ENCODE peak calls at places on chromosomes 4 and X, in five cellular contexts. One of them, this sample, is unnamed.

GRCh38 chr4:176259330-176260090 is 9.5 kb downstream of the ASB5 start:
- DNase-seq in upper lobe of right lung: no peak
- DNase-seq in mammary epithelial cell: peak
- DNase-seq in NCI-H2081: no peak
- DNase-seq in activated T-cell treated with anti-CD3 and anti-CD28 coated beads, Interleukin-2, amount 50 U/mL, for 4 hours: no peak
- DNase-seq in this sample: no peak

GRCh38 chr4:113645771-113646455 is 115.6 kb downstream of the CAMK2D start:
- DNase-seq in upper lobe of right lung: no peak
- DNase-seq in mammary epithelial cell: peak
- DNase-seq in NCI-H2081: peak
- DNase-seq in activated T-cell treated with anti-CD3 and anti-CD28 coated beads, Interleukin-2, amount 50 U/mL, for 4 hours: no peak
- DNase-seq in this sample: no peak

GRCh38 chrX:786441-786881 is 155.9 kb downstream of the SHOX start:
- DNase-seq in upper lobe of right lung: no peak
- DNase-seq in mammary epithelial cell: no peak
- DNase-seq in NCI-H2081: no peak
- DNase-seq in activated T-cell treated with anti-CD3 and anti-CD28 coated beads, Interleukin-2, amount 50 U/mL, for 4 hours: no peak
- DNase-seq in this sample: no peak

GRCh38 chrX:38618152-38618551 is 56.8 kb downstream of the TSPAN7 start:
- DNase-seq in upper lobe of right lung: no peak
- DNase-seq in mammary epithelial cell: no peak
- DNase-seq in NCI-H2081: no peak
- DNase-seq in activated T-cell treated with anti-CD3 and anti-CD28 coated beads, Interleukin-2, amount 50 U/mL, for 4 hours: no peak
- DNase-seq in this sample: no peak

GRCh38 chr4:82954212-82954611 is 53.7 kb downstream of the THAP9 start:
- DNase-seq in upper lobe of right lung: no peak
- DNase-seq in mammary epithelial cell: no peak
- DNase-seq in NCI-H2081: no peak
- DNase-seq in activated T-cell treated with anti-CD3 and anti-CD28 coated beads, Interleukin-2, amount 50 U/mL, for 4 hours: no peak
- DNase-seq in this sample: no peak

GRCh38 chr4:87975466-87975865 is at the start of gene SPP1:
- DNase-seq in upper lobe of right lung: no peak
- DNase-seq in mammary epithelial cell: peak
- DNase-seq in NCI-H2081: peak
- DNase-seq in activated T-cell treated with anti-CD3 and anti-CD28 coated beads, Interleukin-2, amount 50 U/mL, for 4 hours: no peak
- DNase-seq in this sample: peak

GRCh38 chr4:121943941-121944340 is 7.9 kb downstream of the TRPC3 start:
- DNase-seq in upper lobe of right lung: no peak
- DNase-seq in mammary epithelial cell: no peak
- DNase-seq in NCI-H2081: no peak
- DNase-seq in activated T-cell treated with anti-CD3 and anti-CD28 coated beads, Interleukin-2, amount 50 U/mL, for 4 hours: no peak
- DNase-seq in this sample: no peak

GRCh38 chrX:70755850-70756249 is 152.7 kb downstream of the TEX11 start:
- DNase-seq in upper lobe of right lung: no peak
- DNase-seq in mammary epithelial cell: no peak
- DNase-seq in NCI-H2081: no peak
- DNase-seq in activated T-cell treated with anti-CD3 and anti-CD28 coated beads, Interleukin-2, amount 50 U/mL, for 4 hours: peak
- DNase-seq in this sample: no peak